ENCODE peak calls at places on chromosomes 13 and 19, in seven cellular contexts. T is right lobe of liver, H is esophagus squamous epithelium, C is thyroid gland, V is body of pancreas, Y is heart left ventricle, X is suprapubic skin. S is an unnamed sample.

GRCh38 chr13:110135977-110136597 is 170.9 kb downstream of the COL4A1 start:
- DNase-seq in T (no peak), H (no peak), C (no peak), V (no peak), Y (no peak), X (no peak), S (no peak)

GRCh38 chr19:44879309-44880065 is 11.6 kb upstream of the TOMM40 start:
- DNase-seq in T (no peak), H (no peak), C (peak; percentile 78), V (no peak), Y (no peak), X (no peak), S (no peak)

GRCh38 chr19:35549174-35549788 is 3.9 kb downstream of the TMEM147 start:
- DNase-seq in T (peak; percentile 63), H (no peak), C (peak; percentile 79), V (peak; percentile 83), Y (peak; percentile 48), X (no peak), S (peak; percentile 70)

GRCh38 chr19:42433503-42434260 is 6.5 kb upstream of the LIPE start:
- DNase-seq in T (peak; percentile 96), H (no peak), C (peak; percentile 75), V (peak; percentile 90), Y (peak; percentile 89), X (peak; percentile 81), S (peak; percentile 92)

GRCh38 chr13:28002886-28003698 is 14.6 kb upstream of the URAD start:
- DNase-seq in T (no peak), H (no peak), C (no peak), V (no peak), Y (no peak), X (no peak), S (no peak)

GRCh38 chr13:106507560-106508274 is 27.7 kb downstream of the EFNB2 start:
- DNase-seq in T (no peak), H (no peak), C (no peak), V (no peak), Y (no peak), X (no peak), S (no peak)

GRCh38 chr13:114309806-114310410 is 4.4 kb upstream of the CHAMP1 start:
- DNase-seq in T (no peak), H (no peak), C (peak; percentile 79), V (no peak), Y (no peak), X (no peak), S (no peak)

GRCh38 chr19:35214766-35215422 is 13.6 kb downstream of the FAM187B start:
- DNase-seq in T (no peak), H (no peak), C (no peak), V (no peak), Y (no peak), X (no peak), S (no peak)

GRCh38 chr13:91576590-91576989 is 178.2 kb downstream of the GPC5 start:
- DNase-seq in T (no peak), H (no peak), C (no peak), V (no peak), Y (no peak), X (no peak), S (no peak)

GRCh38 chr19:16073481-16073880 is 2.8 kb upstream of the TPM4 start:
- DNase-seq in T (no peak), H (no peak), C (no peak), V (no peak), Y (no peak), X (peak; percentile 51), S (no peak)

GRCh38 chr13:20482275-20482761 is 43.3 kb downstream of the CRYL1 start:
- DNase-seq in T (peak; percentile 36), H (no peak), C (no peak), V (no peak), Y (no peak), X (no peak), S (no peak)

GRCh38 chr19:37551123-37551993 is 43.2 kb downstream of the ZNF571 start:
- DNase-seq in T (no peak), H (no peak), C (no peak), V (no peak), Y (peak; percentile 62), X (no peak), S (no peak)

GRCh38 chr19:30662211-30662861 is 290.2 kb downstream of the ZNF536 start:
- DNase-seq in T (peak; percentile 78), H (no peak), C (no peak), V (peak; percentile 82), Y (no peak), X (no peak), S (no peak)

GRCh38 chr19:30719991-30720329 is 347.8 kb downstream of the ZNF536 start:
- DNase-seq in T (peak; percentile 53), H (no peak), C (peak; percentile 50), V (peak; percentile 22), Y (no peak), X (no peak), S (peak; percentile 52)

GRCh38 chr13:23288564-23288963 is 107.8 kb downstream of the SGCG start:
- DNase-seq in T (no peak), H (no peak), C (no peak), V (no peak), Y (no peak), X (no peak), S (no peak)

GRCh38 chr13:97280478-97280877 is 58.3 kb downstream of the MBNL2 start:
- DNase-seq in T (no peak), H (no peak), C (no peak), V (no peak), Y (no peak), X (no peak), S (no peak)

GRCh38 chr13:99743079-99743478 is 228.5 kb downstream of the ZIC5 start:
- DNase-seq in T (no peak), H (no peak), C (no peak), V (no peak), Y (no peak), X (no peak), S (no peak)

GRCh38 chr13:28425796-28426195 is 69.1 kb downstream of the FLT1 start:
- DNase-seq in T (no peak), H (no peak), C (no peak), V (no peak), Y (no peak), X (no peak), S (no peak)

GRCh38 chr13:33352023-33352422 is 66.5 kb upstream of the STARD13 start:
- DNase-seq in T (no peak), H (no peak), C (no peak), V (no peak), Y (no peak), X (no peak), S (no peak)

GRCh38 chr19:43315851-43316250 is 37.6 kb upstream of the CD177 start:
- DNase-seq in T (no peak), H (no peak), C (no peak), V (no peak), Y (no peak), X (no peak), S (no peak)

GRCh38 chr13:39776439-39776838 is 121.0 kb downstream of the COG6 start:
- DNase-seq in T (no peak), H (no peak), C (no peak), V (no peak), Y (no peak), X (no peak), S (no peak)

GRCh38 chr19:3135961-3136683 is at the start of gene GNA15:
- DNase-seq in T (no peak), H (no peak), C (no peak), V (peak; percentile 31), Y (no peak), X (peak; percentile 72), S (no peak)

GRCh38 chr19:3513198-3514140 is 7.4 kb downstream of the FZR1 start:
- DNase-seq in T (peak; percentile 74), H (no peak), C (peak; percentile 19), V (peak; percentile 42), Y (no peak), X (peak; percentile 57), S (peak; percentile 82)

GRCh38 chr13:76886292-76887061 is at the start of gene KCTD12:
- DNase-seq in T (peak; percentile 78), H (peak; percentile 57), C (peak; percentile 83), V (peak; percentile 87), Y (peak; percentile 91), X (peak; percentile 91), S (peak; percentile 79)
- TF ChIP-seq POLR2A in T (peak; percentile 75), H (peak; percentile 82), C (peak; percentile 92), V (peak; percentile 45), Y (no peak), X (peak; percentile 75), S (peak; percentile 92)

DNA sequence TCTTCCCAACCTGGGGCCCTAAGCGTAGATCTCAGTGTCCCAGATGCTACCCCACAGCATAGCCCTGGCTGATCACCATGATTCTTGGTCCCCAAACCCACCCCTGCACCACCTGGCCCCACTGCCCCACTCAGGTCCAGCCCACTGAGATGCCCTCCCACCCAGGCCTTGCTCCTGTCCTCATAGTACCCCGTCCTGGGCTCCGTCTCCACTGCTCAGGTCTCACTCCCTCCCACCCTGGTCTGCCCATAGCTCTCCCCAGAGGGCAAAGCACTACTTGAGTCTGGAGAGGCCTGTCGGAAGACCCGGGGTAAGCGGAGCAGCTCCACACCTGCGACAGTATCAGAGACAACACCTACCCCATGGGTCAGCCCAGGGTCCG is 35.8 kb upstream of the ISYNA1 start:
- DNase-seq in T (no peak), H (no peak), C (no peak), V (no peak), Y (no peak), X (no peak), S (peak; percentile 23)
- H3K27ac ChIP-seq in T (peak overlapping the region; percentile 2), H (peak overlapping the region; percentile 54), C (no peak overlapping the region), V (no peak overlapping the region), Y (no peak overlapping the region), X (no peak overlapping the region), S (no peak overlapping the region)

GRCh38 chr13:52428295-52428694 is 22.1 kb downstream of the VPS36 start:
- DNase-seq in T (no peak), H (no peak), C (no peak), V (peak; percentile 9), Y (no peak), X (no peak), S (no peak)
- H3K36me3 ChIP-seq in T (peaks cover 24% of the 10 kb centered on the region), H (peaks cover 18% of the 10 kb centered on the region), C (peaks cover 22% of the 10 kb centered on the region), V (peaks cover 14% of the 10 kb centered on the region), Y (peaks cover 92% of the 10 kb centered on the region), X (peaks cover 82% of the 10 kb centered on the region), S (no peaks in the 10 kb centered on the region)

GRCh38 chr19:11035441-11036377 is 53.6 kb upstream of the LDLR start:
- DNase-seq in T (peak; percentile 92), H (peak; percentile 44), C (peak; percentile 95), V (peak; percentile 95), Y (peak; percentile 89), X (peak; percentile 93), S (peak; percentile 93)
- TF ChIP-seq POLR2A in T (no peak), H (no peak), C (no peak), V (no peak), Y (no peak), X (no peak), S (no peak)

DNA sequence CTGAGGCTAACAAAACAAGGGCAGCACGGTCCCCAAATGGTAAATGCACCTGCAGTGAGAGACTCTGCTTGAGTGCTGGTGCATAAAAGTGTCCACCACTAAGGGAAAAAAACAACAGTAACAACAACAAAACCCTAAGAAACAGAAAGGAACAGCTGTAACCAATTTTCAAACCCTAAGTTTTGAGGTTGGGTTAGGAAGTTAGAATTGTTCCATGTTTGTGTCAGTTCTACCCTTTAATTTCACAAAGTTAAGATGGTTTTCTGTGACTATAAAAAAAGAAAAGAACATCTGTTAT is 234.8 kb downstream of the PCDH9 start:
- DNase-seq in T (no peak), H (no peak), C (no peak), V (no peak), Y (no peak), X (no peak), S (no peak)
- H3K27ac ChIP-seq in T (no peak overlapping the region), H (no peak overlapping the region), C (no peak overlapping the region), V (no peak overlapping the region), Y (no peak overlapping the region), X (no peak overlapping the region), S (no peak overlapping the region)

GRCh38 chr19:805161-805561 is 7.9 kb downstream of the PTBP1 start:
- DNase-seq in T (no peak), H (no peak), C (no peak), V (no peak), Y (peak; percentile 17), X (no peak), S (no peak)
- H3K36me3 ChIP-seq in T (peaks cover 75% of the 10 kb centered on the region), H (peaks cover 66% of the 10 kb centered on the region), C (peaks cover 66% of the 10 kb centered on the region), V (peaks cover 47% of the 10 kb centered on the region), Y (peaks cover 80% of the 10 kb centered on the region), X (peaks cover 70% of the 10 kb centered on the region), S (no peaks in the 10 kb centered on the region)

S was measured in adrenal gland.